ENCODE peak calls at places on chromosomes 4 and X, in five cellular contexts. I is esophagus muscularis mucosa, F is heart left ventricle, J is fibroblast of the aortic adventitia, N is pancreas. H is an unnamed sample.

GRCh38 chrX:148133099-148133725 is 152.1 kb downstream of the FMR1NB start:
- DNase-seq in F (no peak), I (no peak), J (peak), N (no peak), H (no peak)

GRCh38 chr4:143337600-143338287 is 1.1 kb downstream of the GAB1 start:
- DNase-seq in I (no peak), J (peak), F (peak), N (peak), H (no peak)

GRCh38 chrX:33434256-33435092 is 223.1 kb upstream of the DMD start:
- DNase-seq in I (no peak), J (peak), N (peak), F (peak), H (no peak)

GRCh38 chrX:24169211-24169610 is 19.7 kb downstream of the ZFX start:
- DNase-seq in J (peak), F (no peak), N (no peak), I (no peak), H (no peak)

GRCh38 chrX:150546711-150547153 is 21.7 kb upstream of the MTM1 start:
- DNase-seq in F (no peak), N (no peak), I (no peak), J (peak), H (no peak)

GRCh38 chr4:94472056-94472826 is 20.5 kb downstream of the PDLIM5 start:
- DNase-seq in J (peak), F (no peak), I (no peak), N (no peak), H (peak)

GRCh38 chrX:15350329-15350996 is 15.1 kb upstream of the PIGA start:
- DNase-seq in N (no peak), I (no peak), F (no peak), J (no peak), H (no peak)

GRCh38 chr4:114277690-114278089 is 298.2 kb upstream of the ARSJ start:
- DNase-seq in J (peak), N (no peak), I (no peak), F (no peak), H (no peak)

GRCh38 chrX:9562851-9563250 is 98.0 kb downstream of the TBL1X start:
- DNase-seq in F (peak), I (no peak), J (peak), N (no peak), H (peak)

GRCh38 chrX:118839334-118839958 is 15.8 kb downstream of the ZCCHC12 start:
- DNase-seq in I (no peak), N (peak), F (peak), J (peak), H (no peak)
- TF ChIP-seq CTCF in I (peak), N (peak), F (peak), J (peak), H (peak)

GRCh38 chrX:39898147-39898546 is 199.6 kb downstream of the BCOR start:
- DNase-seq in I (no peak), F (no peak), J (no peak), N (no peak), H (no peak)

GRCh38 chrX:39897741-39898097 is 200.0 kb downstream of the BCOR start:
- DNase-seq in I (no peak), J (no peak), N (no peak), F (no peak), H (no peak)

GRCh38 chrX:39900788-39901170 is 197.0 kb downstream of the BCOR start:
- DNase-seq in N (no peak), F (no peak), I (no peak), J (no peak), H (no peak)

GRCh38 chrX:39899059-39899458 is 198.7 kb downstream of the BCOR start:
- DNase-seq in J (no peak), F (no peak), N (peak), I (no peak), H (no peak)

DNA sequence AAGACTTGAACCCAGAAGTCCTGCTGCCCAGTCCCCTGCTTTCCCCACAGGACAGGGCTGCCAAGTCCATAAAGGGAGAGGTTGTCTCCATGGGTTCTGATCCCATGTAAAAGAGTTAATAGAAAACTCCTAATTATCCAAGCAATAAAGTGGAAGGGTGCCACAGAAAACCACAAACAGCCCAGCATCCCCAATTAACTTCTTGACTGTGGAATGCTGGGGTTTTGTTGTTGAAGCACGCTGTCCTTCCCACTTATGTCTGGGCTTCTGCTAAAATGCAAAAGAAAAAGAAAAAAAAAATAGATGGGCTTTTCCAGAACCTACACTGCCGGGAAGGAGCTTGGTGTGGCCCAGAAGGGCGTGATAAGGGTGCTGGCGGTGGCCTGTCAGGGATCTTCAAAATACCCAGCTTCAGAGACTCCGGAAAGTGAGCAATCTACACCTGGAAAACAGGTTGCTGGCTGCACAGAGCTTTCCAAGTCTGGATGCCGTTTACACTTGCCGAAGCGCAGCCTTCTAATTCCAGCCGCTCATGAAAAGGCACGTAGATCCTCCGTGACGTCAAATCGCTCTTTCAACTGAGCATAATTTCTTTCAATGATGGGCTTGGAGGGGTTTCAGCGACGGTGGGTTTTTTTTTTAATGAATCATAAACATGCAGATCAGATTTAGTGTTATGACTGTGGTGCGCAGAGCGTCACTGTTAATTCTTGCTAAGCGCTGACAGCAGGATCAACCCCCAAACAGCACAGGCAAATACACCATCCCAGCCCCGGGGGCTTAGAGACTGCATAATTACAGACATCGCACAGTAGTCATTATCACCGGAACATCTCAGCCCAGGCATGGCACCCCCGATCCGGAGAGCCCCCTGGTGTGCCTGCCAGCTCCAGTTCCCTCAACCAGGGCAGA is 197.6 kb downstream of the BCOR start:
- DNase-seq in F (no peak), I (no peak), J (no peak), N (peak), H (peak)
- H3K4me3 ChIP-seq in F (no peak), I (no peak), J (no peak), N (no peak), H (peak)

GRCh38 chr4:137609693-137610450 is 77.6 kb upstream of the PCDH18 start:
- DNase-seq in I (no peak), J (peak), F (no peak), N (no peak), H (no peak)

GRCh38 chr4:137608085-137608484 is 75.8 kb upstream of the PCDH18 start:
- DNase-seq in I (no peak), N (no peak), J (no peak), F (peak), H (no peak)

GRCh38 chr4:137614491-137614890 is 82.2 kb upstream of the PCDH18 start:
- DNase-seq in N (no peak), I (no peak), J (no peak), F (no peak), H (no peak)

GRCh38 chr4:137611998-137612700 is 79.9 kb upstream of the PCDH18 start:
- DNase-seq in I (no peak), F (no peak), J (peak), N (no peak), H (no peak)

GRCh38 chr4:137610960-137611359 is 78.7 kb upstream of the PCDH18 start:
- DNase-seq in J (peak), F (no peak), I (no peak), N (no peak), H (no peak)
- TF ChIP-seq CTCF in J (peak), F (no peak), I (peak), N (no peak), H (peak)

GRCh38 chrX:2503591-2504500 is 3.1 kb upstream of the DHRSX start:
- DNase-seq in F (no peak), I (no peak), J (no peak), N (no peak), H (no peak)

GRCh38 chrX:2502120-2502667 is 1.4 kb upstream of the DHRSX start:
- DNase-seq in J (no peak), N (peak), F (no peak), I (no peak), H (no peak)

GRCh38 chrX:2501246-2502102 is 698 bp upstream of the DHRSX start:
- DNase-seq in F (no peak), J (no peak), I (no peak), N (peak), H (no peak)

GRCh38 chrX:2504706-2505332 is 4.0 kb upstream of the DHRSX start:
- DNase-seq in F (no peak), I (no peak), J (no peak), N (no peak), H (no peak)

DNA sequence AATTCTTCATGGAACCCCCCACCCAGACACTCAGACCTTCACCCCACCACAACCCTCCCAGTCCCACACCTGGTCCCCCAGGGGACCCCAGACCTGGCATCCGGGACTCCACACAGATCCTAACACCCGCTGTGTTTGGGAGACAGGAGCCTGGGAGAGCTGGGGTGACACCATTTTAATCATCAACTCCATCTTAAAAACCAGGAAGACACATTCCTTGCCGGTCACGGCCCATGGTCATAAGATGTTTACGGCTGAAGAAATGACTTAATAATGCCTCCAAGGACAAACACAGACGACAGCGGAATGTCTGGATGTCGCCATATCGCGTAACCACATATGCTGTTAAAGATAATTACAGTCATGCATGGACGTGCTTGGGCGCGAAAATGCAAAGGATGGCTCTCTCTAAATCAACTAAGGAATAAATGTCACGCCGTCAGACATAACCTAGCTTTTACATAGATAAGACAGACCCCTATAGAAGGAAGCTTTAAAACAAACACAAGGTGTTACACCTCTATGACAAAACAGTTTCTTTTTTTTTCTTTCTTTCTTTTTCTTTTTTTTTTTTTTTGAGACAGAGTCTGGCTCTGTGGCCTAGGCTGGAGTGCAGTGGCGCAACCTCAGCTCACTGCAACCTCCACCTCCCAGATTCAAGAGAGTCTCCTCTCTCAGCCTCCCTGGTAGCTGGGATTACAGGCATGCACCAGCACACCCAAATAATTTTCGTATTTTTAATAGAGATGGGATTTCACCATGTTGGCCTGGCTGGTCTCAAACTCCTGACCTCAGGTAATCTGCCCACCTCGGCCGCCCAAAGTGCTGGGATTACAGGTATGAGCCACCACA is 2.1 kb upstream of the DHRSX start:
- DNase-seq in N (peak), I (no peak), J (peak), F (no peak), H (no peak)
- H3K4me3 ChIP-seq in N (no peak), I (no peak), J (no peak), F (no peak), H (no peak)

GRCh38 chr4:38320833-38321232 is 343.2 kb upstream of the KLF3 start:
- DNase-seq in I (no peak), F (no peak), J (no peak), N (no peak), H (no peak)

GRCh38 chr4:38320349-38320707 is 343.7 kb upstream of the KLF3 start:
- DNase-seq in J (no peak), F (no peak), N (no peak), I (no peak), H (no peak)

GRCh38 chr4:38319456-38320348 is 344.3 kb upstream of the KLF3 start:
- DNase-seq in N (peak), F (peak), J (peak), I (peak), H (peak)

GRCh38 chr4:38317238-38317637 is 346.8 kb upstream of the KLF3 start:
- DNase-seq in I (no peak), F (no peak), N (no peak), J (no peak), H (no peak)

DNA sequence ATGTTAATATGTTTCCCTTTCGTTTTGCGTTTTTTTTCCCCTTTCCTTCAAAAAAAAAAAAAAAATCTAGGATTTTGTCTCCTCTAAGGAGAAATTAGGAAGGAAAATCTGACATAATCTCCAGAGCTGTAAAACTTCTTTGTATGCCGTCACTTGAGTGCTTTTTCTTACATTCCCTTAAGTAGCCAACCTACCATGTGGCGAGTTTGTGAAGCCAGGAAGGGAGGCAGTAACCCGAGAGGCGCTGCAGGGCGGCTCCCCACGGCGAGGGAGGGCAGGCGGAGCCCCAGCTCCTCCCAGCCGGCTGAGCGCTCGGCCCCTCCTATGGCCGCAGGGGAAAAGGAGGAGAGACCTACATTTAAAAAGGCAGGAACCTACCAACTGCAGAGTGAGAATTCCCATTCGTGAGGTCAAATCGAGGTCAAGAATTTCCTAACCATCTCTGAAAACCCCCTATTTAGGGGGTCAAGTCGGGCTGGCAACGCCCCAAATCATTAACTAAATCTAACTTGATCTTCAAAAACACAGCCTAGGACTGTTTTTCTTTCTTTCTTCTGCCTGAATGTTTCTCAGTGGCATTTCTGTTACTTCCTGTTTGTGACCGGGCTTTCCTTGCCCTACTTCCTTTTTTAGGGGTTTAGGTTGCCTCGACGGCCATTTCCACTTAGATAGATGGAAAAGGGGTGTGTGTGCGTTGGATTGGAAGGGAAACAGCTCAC is 345.1 kb upstream of the KLF3 start:
- DNase-seq in J (peak), I (peak), N (peak), F (peak), H (peak)
- TF ChIP-seq CTCF in J (no peak), I (peak), N (no peak), F (peak), H (peak)

GRCh38 chr4:177100307-177100706 is 209.4 kb upstream of the NEIL3 start:
- DNase-seq in F (no peak), J (no peak), I (no peak), N (no peak), H (no peak)
- H3K4me3 ChIP-seq in F (no peak), J (no peak), I (no peak), N (no peak), H (no peak)

DNA sequence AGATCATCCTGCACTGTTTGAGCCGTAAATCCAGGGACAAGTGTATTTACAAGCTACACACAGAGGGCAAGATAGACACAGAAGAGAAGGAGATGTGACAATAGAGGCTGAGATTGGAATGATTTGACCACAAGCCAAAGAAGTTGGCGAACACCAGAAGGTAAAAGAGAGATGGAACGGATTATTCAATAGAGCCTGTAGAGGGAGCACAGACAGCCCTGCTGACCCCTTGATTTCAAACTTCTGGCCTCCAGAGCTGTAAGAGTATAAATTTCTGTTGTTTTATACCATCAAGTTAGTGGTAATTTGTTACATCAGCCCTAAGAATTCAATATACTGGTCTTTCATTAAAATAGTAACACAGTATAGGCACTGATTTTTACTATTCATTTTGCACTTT is 447.8 kb downstream of the FAT4 start:
- DNase-seq in F (no peak), N (no peak), I (no peak), J (no peak), H (no peak)
- TF ChIP-seq CTCF in F (no peak), N (no peak), I (no peak), J (peak), H (peak)

GRCh38 chr4:82432596-82432995 is 2.2 kb downstream of the ENOPH1 start:
- DNase-seq in F (no peak), I (no peak), N (no peak), J (no peak), H (no peak)
- H3K4me3 ChIP-seq in F (no peak), I (no peak), N (no peak), J (no peak), H (no peak)

GRCh38 chr4:111136438-111136837 is 513.6 kb upstream of the PITX2 start:
- DNase-seq in N (no peak), J (peak), F (no peak), I (no peak), H (no peak)
- TF ChIP-seq CTCF in N (no peak), J (peak), F (no peak), I (no peak), H (no peak)

DNA sequence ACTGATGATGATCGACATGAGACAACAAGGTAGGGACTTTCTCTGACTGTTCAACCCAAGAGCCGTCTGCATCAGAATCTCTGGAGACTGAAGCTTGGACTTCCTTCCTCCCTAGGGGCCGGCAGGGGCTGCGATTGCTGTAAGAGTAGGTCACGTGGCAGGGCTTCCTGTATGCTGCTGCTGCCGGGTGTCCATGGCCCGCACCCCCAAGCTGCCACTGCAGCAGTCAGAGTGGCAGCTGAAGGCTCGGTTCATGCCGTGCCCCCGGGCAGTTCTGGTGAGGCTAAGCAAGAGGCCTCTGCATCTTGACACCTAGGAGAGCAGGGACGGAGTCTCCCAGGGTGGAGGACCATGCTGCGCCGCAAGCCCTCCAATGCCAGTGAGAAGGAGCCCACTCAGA is at the start of gene SASH3:
- DNase-seq in F (peak), I (no peak), N (no peak), J (no peak), H (no peak)
- H3K4me3 ChIP-seq in F (no peak), I (peak), N (peak), J (no peak), H (no peak)